ENCODE peak calls at places on chromosomes 11 and 22, in nine cellular contexts. J is ovary, G is fibroblast of villous mesenchyme, R is neural progenitor cell, U is A549, Y is esophagus muscularis mucosa, W is PC-3, Z is HFFc6, S is IMR-90. P is an unnamed sample.

GRCh38 chr22:36510966-36511881 is 4.4 kb upstream of the FOXRED2 start:
- DNase-seq in S (peak), U (peak), J (no peak), R (peak), W (peak), Z (peak), G (peak), Y (no peak), P (no peak)

GRCh38 chr22:29871684-29872083 is 11.3 kb upstream of the MTMR3 start:
- DNase-seq in Z (no peak), R (peak), U (no peak), J (no peak), G (peak), Y (no peak), S (no peak), W (no peak), P (no peak)

GRCh38 chr22:24588370-24588755 is 4.5 kb downstream of the LRRC75B start:
- DNase-seq in G (no peak), R (no peak), U (no peak), W (peak), S (no peak), Z (no peak), Y (no peak), J (peak), P (no peak)

GRCh38 chr11:70495351-70496310 is 97.3 kb downstream of the CTTN start:
- DNase-seq in S (no peak), U (no peak), Z (no peak), J (peak), W (no peak), R (no peak), G (no peak), Y (no peak), P (no peak)

GRCh38 chr11:8339592-8340022 is 75.9 kb upstream of the LMO1 start:
- DNase-seq in J (no peak), Z (no peak), W (no peak), R (no peak), S (no peak), G (no peak), U (no peak), Y (no peak), P (no peak)

GRCh38 chr22:36797988-36798670 is 18.7 kb downstream of the PVALB start:
- DNase-seq in Y (no peak), Z (no peak), W (no peak), J (no peak), G (no peak), U (no peak), R (peak), S (no peak), P (peak)

GRCh38 chr11:2466869-2467694 is 22.3 kb downstream of the KCNQ1 start:
- DNase-seq in G (no peak), Y (no peak), Z (no peak), R (no peak), W (no peak), U (no peak), S (no peak), J (no peak), P (peak)

GRCh38 chr11:48049036-48049435 is 68.7 kb downstream of the PTPRJ start:
- DNase-seq in W (peak), U (no peak), Y (no peak), G (no peak), J (no peak), Z (no peak), S (no peak), R (no peak), P (no peak)

GRCh38 chr22:38858492-38858891 is 13.5 kb downstream of the CBX6 start:
- DNase-seq in R (peak), S (no peak), U (no peak), W (no peak), G (no peak), Z (no peak), J (no peak), Y (no peak), P (no peak)

GRCh38 chr11:46075168-46075567 is 46.1 kb downstream of the PHF21A start:
- DNase-seq in Z (peak), U (no peak), W (peak), G (peak), S (peak), Y (no peak), R (no peak), J (no peak), P (no peak)

GRCh38 chr11:101082813-101083212 is 46.8 kb downstream of the PGR start:
- DNase-seq in R (no peak), S (no peak), Z (no peak), U (no peak), Y (no peak), G (no peak), W (no peak), J (no peak), P (no peak)

GRCh38 chr22:28829358-28830181 is 29.2 kb upstream of the XBP1 start:
- DNase-seq in W (peak), Y (peak), S (peak), Z (peak), U (peak), G (peak), R (peak), J (peak), P (peak)

GRCh38 chr22:48797731-48798130 is 1029.9 kb downstream of the BRD1 start:
- DNase-seq in G (no peak), U (no peak), S (no peak), W (no peak), Z (no peak), R (no peak), J (no peak), Y (no peak), P (no peak)

GRCh38 chr11:33741806-33742205 is 5.6 kb upstream of the CD59 start:
- DNase-seq in Y (no peak), Z (no peak), W (no peak), R (no peak), J (no peak), U (no peak), G (no peak), S (no peak), P (no peak)

GRCh38 chr11:66302656-66303055 is 11.0 kb downstream of the TMEM151A start:
- DNase-seq in Z (no peak), S (no peak), R (no peak), W (no peak), J (no peak), Y (no peak), G (no peak), U (no peak), P (no peak)

GRCh38 chr22:41177626-41178424 is 27.3 kb upstream of the L3MBTL2 start:
- DNase-seq in G (no peak), Z (no peak), S (no peak), R (no peak), Y (no peak), U (no peak), J (no peak), W (no peak), P (no peak)

GRCh38 chr11:63915961-63916836 is 765 bp downstream of the RCOR2 start:
- DNase-seq in Y (no peak), J (peak), U (peak), Z (no peak), S (no peak), G (peak), R (peak), W (peak), P (peak)

GRCh38 chr11:18046116-18046777 is at the start of gene TPH1:
- DNase-seq in G (peak), S (peak), Y (no peak), J (peak), W (no peak), Z (peak), R (peak), U (no peak), P (no peak)

GRCh38 chr11:9740202-9740881 is 76.5 kb downstream of the SWAP70 start:
- DNase-seq in R (no peak), G (no peak), J (no peak), Z (no peak), S (no peak), Y (no peak), W (peak), U (no peak), P (no peak)

GRCh38 chr11:69778373-69778772 is 3.2 kb upstream of the FGF4 start:
- DNase-seq in J (no peak), G (no peak), S (no peak), R (no peak), U (no peak), W (no peak), Y (no peak), Z (no peak), P (no peak)

GRCh38 chr11:107785401-107785800 is 73.2 kb downstream of the SLC35F2 start:
- DNase-seq in J (no peak), S (peak), G (peak), U (no peak), W (no peak), Y (no peak), Z (peak), R (no peak), P (no peak)

GRCh38 chr11:94771390-94771789 is 3.2 kb downstream of the AMOTL1 start:
- DNase-seq in U (no peak), Y (no peak), R (no peak), J (no peak), W (peak), Z (no peak), S (no peak), G (peak), P (no peak)

DNA sequence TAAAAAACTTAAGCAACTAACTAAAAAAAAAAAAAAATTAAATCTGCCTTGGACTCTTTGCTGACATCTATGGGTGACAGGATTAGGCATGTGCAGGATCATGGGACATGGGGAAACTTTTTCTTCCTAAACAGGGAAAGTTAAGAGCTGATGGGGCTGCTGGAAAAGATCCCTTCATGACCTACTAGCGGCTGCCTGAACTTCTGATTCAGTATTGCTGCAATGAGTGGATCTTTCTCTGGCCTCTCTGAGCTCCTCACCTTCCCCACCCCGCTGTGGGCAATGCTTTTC is 25.0 kb downstream of the OR5A2 start:
- DNase-seq in Y (no peak), W (no peak), J (no peak), S (no peak), Z (no peak), U (no peak), R (no peak), G (no peak), P (no peak)
- TF ChIP-seq CTCF in Y (no peak), W (no peak), J (no peak), S (no peak), Z (peak), U (no peak), R (no peak), G (no peak), P (no peak)

GRCh38 chr11:122655527-122656072 is at the start of gene UBASH3B:
- DNase-seq in G (peak), W (peak), S (peak), Z (peak), U (peak), Y (peak), R (peak), J (peak), P (peak)
- TF ChIP-seq CTCF in G (peak), W (no peak), S (no peak), Z (no peak), U (no peak), Y (no peak), R (peak), J (no peak), P (no peak)

GRCh38 chr11:11621881-11622706 is at the start of gene GALNT18:
- DNase-seq in J (peak), S (peak), U (peak), G (peak), W (peak), Z (peak), Y (peak), R (peak), P (peak)

GRCh38 chr11:11626128-11626527 is 4.3 kb upstream of the GALNT18 start:
- DNase-seq in Y (no peak), R (no peak), W (peak), S (no peak), U (no peak), Z (no peak), G (no peak), J (no peak), P (no peak)

GRCh38 chr11:11622772-11623531 is 1.1 kb upstream of the GALNT18 start:
- DNase-seq in Y (peak), R (no peak), U (no peak), S (no peak), Z (no peak), J (no peak), W (no peak), G (peak), P (no peak)

GRCh38 chr11:11624206-11624605 is 2.4 kb upstream of the GALNT18 start:
- DNase-seq in S (no peak), Z (no peak), U (no peak), Y (no peak), J (no peak), R (no peak), G (no peak), W (no peak), P (no peak)

DNA sequence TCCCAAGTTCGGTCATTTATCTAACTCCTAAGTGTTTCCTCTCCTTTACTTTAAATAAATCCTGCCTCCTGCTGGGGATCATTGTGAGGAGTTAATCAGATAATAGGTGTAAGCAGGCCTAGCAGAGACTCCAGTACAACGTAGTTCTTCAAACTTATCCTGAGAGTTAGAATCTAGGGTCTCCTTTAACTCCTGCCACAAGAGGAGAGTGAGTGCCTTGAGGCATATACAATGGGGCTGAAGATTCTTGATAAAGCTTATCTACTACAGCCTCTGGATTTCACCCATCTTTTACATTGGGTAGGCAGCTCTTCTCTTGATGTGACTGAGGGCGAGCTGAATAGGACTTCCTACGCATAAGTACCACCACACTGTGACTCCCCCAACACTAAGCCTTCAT is 3.1 kb upstream of the GALNT18 start:
- DNase-seq in Z (no peak), J (no peak), S (no peak), Y (no peak), U (no peak), G (no peak), R (peak), W (no peak), P (no peak)
- TF ChIP-seq CTCF in Z (peak), J (no peak), S (no peak), Y (no peak), U (no peak), G (no peak), R (no peak), W (no peak), P (no peak)

DNA sequence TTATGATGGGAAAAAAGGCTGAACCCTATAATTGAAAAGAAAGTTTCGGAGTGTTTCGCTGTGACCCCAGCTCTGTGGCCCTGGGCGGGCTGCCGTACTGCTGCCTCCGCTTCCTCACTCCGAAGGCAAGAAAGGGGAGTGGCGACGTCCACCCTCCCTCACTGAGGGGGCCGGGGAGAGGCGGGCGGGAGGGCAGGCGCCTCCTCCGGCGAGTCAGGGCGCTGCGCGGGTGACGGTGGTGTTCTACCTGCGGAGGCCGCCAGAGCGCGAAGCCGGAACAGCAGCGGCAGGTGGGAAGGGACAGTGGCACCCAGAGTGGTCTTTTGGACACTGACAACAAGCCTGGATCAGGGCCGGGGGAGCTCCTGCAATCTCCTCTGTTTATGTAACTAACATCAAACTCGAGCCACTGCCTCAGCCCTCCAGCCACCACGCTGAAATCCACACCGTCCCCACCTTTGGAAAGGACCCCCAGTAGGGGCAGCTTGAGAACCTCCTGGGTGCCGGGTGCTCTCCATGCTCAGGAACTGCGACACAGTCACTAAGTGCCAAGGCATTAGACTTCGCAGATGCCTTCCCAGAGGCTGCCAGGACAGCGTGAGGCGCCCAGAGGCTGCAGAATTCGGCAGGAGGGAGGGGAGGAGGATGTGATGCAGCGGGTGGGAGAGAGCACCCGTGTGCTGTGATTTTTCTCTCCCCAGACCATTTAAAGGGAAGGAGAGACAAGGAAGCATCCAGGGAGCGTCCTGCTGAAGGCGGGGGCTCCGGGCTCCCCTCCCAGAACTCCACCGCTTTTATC is 25.5 kb downstream of the BID start:
- DNase-seq in S (no peak), R (peak), U (no peak), J (no peak), W (no peak), Y (no peak), Z (no peak), G (peak), P (no peak)
- TF ChIP-seq CTCF in S (no peak), R (peak), U (no peak), J (no peak), W (no peak), Y (peak), Z (no peak), G (peak), P (no peak)

GRCh38 chr11:75087319-75088055 is 9.2 kb downstream of the OR2AT4 start:
- DNase-seq in S (no peak), W (no peak), G (no peak), R (no peak), Z (no peak), U (no peak), J (no peak), Y (no peak), P (no peak)
- TF ChIP-seq CTCF in S (no peak), W (no peak), G (no peak), R (no peak), Z (no peak), U (no peak), J (no peak), Y (no peak), P (no peak)

GRCh38 chr11:117143871-117144476 is at the start of gene PAFAH1B2:
- DNase-seq in U (peak), Y (peak), S (peak), W (peak), G (peak), J (peak), Z (peak), R (peak), P (peak)
- TF ChIP-seq CTCF in U (no peak), Y (no peak), S (no peak), W (no peak), G (no peak), J (no peak), Z (no peak), R (no peak), P (no peak)

GRCh38 chr11:111357150-111358037 is 21.7 kb downstream of the POU2AF1 start:
- DNase-seq in Y (peak), U (no peak), S (no peak), J (no peak), R (no peak), G (no peak), W (no peak), Z (no peak), P (no peak)

GRCh38 chr11:111358038-111359001 is 20.8 kb downstream of the POU2AF1 start:
- DNase-seq in R (no peak), J (no peak), W (no peak), S (no peak), Y (peak), Z (no peak), U (no peak), G (no peak), P (no peak)

GRCh38 chr11:111360150-111361043 is 18.7 kb downstream of the POU2AF1 start:
- DNase-seq in U (no peak), G (no peak), J (no peak), W (no peak), R (no peak), Y (peak), S (no peak), Z (no peak), P (no peak)

GRCh38 chr11:111361082-111361801 is 17.8 kb downstream of the POU2AF1 start:
- DNase-seq in J (no peak), G (no peak), Z (no peak), S (no peak), R (no peak), W (no peak), U (no peak), Y (no peak), P (no peak)

GRCh38 chr11:111359223-111360149 is 19.6 kb downstream of the POU2AF1 start:
- DNase-seq in S (no peak), W (no peak), J (no peak), U (no peak), Y (peak), Z (no peak), R (no peak), G (no peak), P (no peak)
- TF ChIP-seq CTCF in S (peak), W (peak), J (no peak), U (no peak), Y (no peak), Z (no peak), R (no peak), G (no peak), P (no peak)

GRCh38 chr11:129013737-129014475 is 71.2 kb upstream of the TP53AIP1 start:
- DNase-seq in S (no peak), U (no peak), Y (no peak), Z (no peak), G (peak), R (no peak), W (peak), J (no peak), P (no peak)

GRCh38 chr11:129023968-129024676 is 81.5 kb upstream of the TP53AIP1 start:
- DNase-seq in R (peak), Z (no peak), U (no peak), W (peak), G (no peak), J (no peak), Y (no peak), S (peak), P (no peak)

GRCh38 chr11:129021295-129021694 is 78.6 kb upstream of the TP53AIP1 start:
- DNase-seq in Y (no peak), J (no peak), R (no peak), W (peak), Z (no peak), G (peak), S (no peak), U (no peak), P (no peak)

DNA sequence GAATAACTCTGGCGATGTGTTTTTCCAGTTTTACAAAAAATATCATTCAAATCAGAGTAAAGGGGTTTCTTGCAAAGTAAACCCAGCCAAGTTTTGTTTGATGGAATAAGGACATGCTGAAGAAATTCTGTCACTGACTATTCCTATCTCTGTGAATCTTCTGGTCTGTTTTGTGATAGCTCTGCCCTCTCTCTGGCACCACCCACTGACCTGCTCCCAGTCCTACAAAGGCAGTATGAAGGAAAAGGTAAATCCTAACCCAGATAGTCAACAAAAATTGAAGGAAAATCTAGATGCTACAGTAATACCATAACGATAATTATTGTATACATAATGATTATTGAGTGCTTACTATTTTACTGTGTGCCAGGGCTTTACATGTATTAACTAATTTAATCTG is 76.3 kb upstream of the TP53AIP1 start:
- DNase-seq in U (no peak), R (peak), W (peak), Y (no peak), J (no peak), Z (no peak), S (no peak), G (no peak), P (no peak)
- TF ChIP-seq CTCF in U (no peak), R (peak), W (peak), Y (no peak), J (no peak), Z (no peak), S (no peak), G (no peak), P (no peak)

P was measured in GM20000.